ENCODE peak calls at places on chromosomes 11 and 22, in four cellular contexts. J, H, E and T are unnamed samples.

GRCh38 chr11:1832181-1832988 is 2.4 kb upstream of the SYT8 start:
- DNase-seq in J (no peak), H (peak; percentile 88), E (no peak), T (peak; percentile 53)

GRCh38 chr11:62108017-62108750 is 15.6 kb upstream of the INCENP start:
- DNase-seq in E (no peak), J (peak; percentile 58), H (peak; percentile 46), T (no peak)

GRCh38 chr11:134639586-134640330 is 227.7 kb upstream of the B3GAT1 start:
- DNase-seq in E (no peak), J (peak; percentile 18), H (no peak), T (no peak)

GRCh38 chr11:48088682-48089050 is 108.3 kb downstream of the PTPRJ start:
- DNase-seq in E (no peak), H (no peak), J (no peak), T (no peak)

GRCh38 chr11:69238562-69239319 is 55.2 kb upstream of the MYEOV start:
- DNase-seq in E (no peak), H (no peak), J (no peak), T (no peak)

GRCh38 chr11:114166897-114167323 is 107.4 kb downstream of the ZBTB16 start:
- DNase-seq in E (no peak), H (no peak), J (peak; percentile 85), T (no peak)

GRCh38 chr11:5508605-5509004 is 1.2 kb downstream of the UBQLN3 start:
- DNase-seq in H (no peak), E (no peak), J (no peak), T (no peak)

GRCh38 chr11:102111787-102112653 is 1.8 kb downstream of the YAP1 start:
- DNase-seq in H (no peak), J (peak; percentile 96), E (no peak), T (no peak)

GRCh38 chr11:43486141-43486540 is 127.4 kb downstream of the TTC17 start:
- DNase-seq in J (no peak), E (no peak), H (no peak), T (no peak)

GRCh38 chr22:45930324-45930723 is 46.6 kb downstream of the WNT7B start:
- DNase-seq in H (peak; percentile 46), E (no peak), J (no peak), T (no peak)

GRCh38 chr22:50660306-50660705 is 12.3 kb upstream of the SHANK3 start:
- DNase-seq in J (no peak), E (no peak), H (no peak), T (no peak)

GRCh38 chr22:43197271-43197941 is 10.5 kb upstream of the TTLL12 start:
- DNase-seq in J (no peak), E (peak; percentile 77), H (no peak), T (no peak)

GRCh38 chr11:120547871-120548681 is 36.5 kb downstream of the GRIK4 start:
- DNase-seq in E (peak; percentile 95), H (no peak), J (peak; percentile 81), T (peak; percentile 65)
- TF ChIP-seq CTCF in E (peak; percentile 50), H (no peak), J (no peak), T (no peak)

GRCh38 chr11:398826-399225 is 4.8 kb downstream of the PKP3 start:
- DNase-seq in J (no peak), E (no peak), H (no peak), T (no peak)
- TF ChIP-seq CTCF in J (no peak), E (no peak), H (no peak), T (no peak)

DNA sequence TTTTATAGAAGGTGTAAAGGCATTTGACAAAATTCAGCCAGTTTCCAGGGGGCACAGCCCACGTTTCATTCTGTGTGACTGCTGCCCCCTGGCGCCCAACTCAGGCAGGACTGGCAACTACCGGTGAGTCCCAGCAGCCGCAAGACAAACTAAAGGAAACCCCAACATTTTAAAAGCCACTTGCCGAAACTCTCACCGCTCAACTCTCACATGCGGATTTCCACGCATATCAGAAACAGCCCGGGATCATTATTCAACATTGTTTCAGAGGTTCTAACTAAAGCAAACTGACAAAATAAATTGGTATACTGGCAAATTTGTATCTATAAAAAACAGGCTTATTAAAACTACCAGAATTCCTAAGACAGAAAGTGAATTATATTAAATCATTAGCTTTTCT is 48.2 kb downstream of the MORC2 start:
- DNase-seq in J (peak; percentile 33), H (peak; percentile 93), E (no peak), T (peak; percentile 90)
- TF ChIP-seq CTCF in J (peak; percentile 83), H (peak; percentile 90), E (peak; percentile 98), T (peak; percentile 95)

GRCh38 chr11:35856259-35856658 is 87.6 kb upstream of the LDLRAD3 start:
- DNase-seq in J (no peak), E (no peak), H (no peak), T (no peak)
- TF ChIP-seq CTCF in J (no peak), E (no peak), H (no peak), T (no peak)

GRCh38 chr11:57491371-57492061 is 24.0 kb downstream of the SLC43A1 start:
- DNase-seq in E (peak; percentile 70), J (no peak), H (peak; percentile 54), T (peak; percentile 69)
- TF ChIP-seq CTCF in E (peak; percentile 74), J (peak; percentile 66), H (peak; percentile 56), T (peak; percentile 68)

GRCh38 chr11:10771457-10771856 is 20.4 kb downstream of the CTR9 start:
- DNase-seq in J (no peak), E (no peak), H (no peak), T (no peak)

GRCh38 chr11:10770626-10771254 is 19.7 kb downstream of the CTR9 start:
- DNase-seq in H (peak; percentile 57), J (peak; percentile 55), E (no peak), T (peak; percentile 71)
- TF ChIP-seq CTCF in H (peak; percentile 66), J (peak; percentile 77), E (peak; percentile 85), T (peak; percentile 48)

GRCh38 chr11:56843816-56844215 is 95.3 kb upstream of the OR9G4 start:
- DNase-seq in H (no peak), E (no peak), J (peak; percentile 47), T (no peak)

GRCh38 chr11:56848105-56848809 is 99.8 kb upstream of the OR9G4 start:
- DNase-seq in E (no peak), J (no peak), H (no peak), T (no peak)

GRCh38 chr11:56845121-56845732 is 96.7 kb upstream of the OR9G4 start:
- DNase-seq in E (no peak), H (no peak), J (no peak), T (no peak)

GRCh38 chr11:56849250-56849649 is 100.8 kb upstream of the OR9G4 start:
- DNase-seq in E (no peak), H (no peak), J (peak; percentile 86), T (no peak)

DNA sequence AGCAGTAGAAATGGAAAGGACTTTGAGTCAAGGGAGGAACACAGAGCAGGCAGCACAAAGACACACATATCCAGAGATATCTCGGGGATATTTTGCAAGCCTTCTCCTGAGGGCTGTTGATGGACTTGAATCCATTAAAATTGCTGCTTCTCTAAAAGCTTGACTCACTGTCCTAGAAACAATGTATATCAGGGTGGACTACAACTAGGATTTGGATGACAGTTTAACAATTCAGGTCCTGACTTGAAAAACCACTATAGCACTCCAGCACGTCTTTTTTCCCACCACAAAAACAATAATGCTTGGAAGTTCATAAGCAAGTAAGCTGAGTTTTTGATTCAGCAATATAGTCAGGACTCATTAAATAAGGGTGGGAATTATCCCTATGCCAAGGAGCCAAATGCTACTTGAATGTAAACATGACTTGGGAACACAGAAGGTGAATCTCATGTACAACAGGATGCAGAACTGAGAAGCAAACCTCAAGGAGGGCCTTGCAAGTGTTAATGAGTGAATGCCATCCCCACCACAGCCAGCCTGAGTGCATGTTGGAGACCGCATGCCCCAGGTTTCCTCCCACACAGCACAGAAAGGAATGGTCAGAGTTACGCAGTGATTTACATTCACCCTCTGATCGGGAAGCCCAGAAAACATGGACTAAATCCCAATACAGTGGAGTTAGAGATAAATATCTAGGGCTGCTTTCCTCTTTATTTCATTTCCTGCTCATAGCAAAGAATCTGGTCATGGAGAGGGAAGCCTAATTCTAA is 98.3 kb upstream of the OR9G4 start:
- DNase-seq in E (no peak), H (peak; percentile 50), J (peak; percentile 60), T (no peak)
- TF ChIP-seq CTCF in E (no peak), H (no peak), J (no peak), T (no peak)

DNA sequence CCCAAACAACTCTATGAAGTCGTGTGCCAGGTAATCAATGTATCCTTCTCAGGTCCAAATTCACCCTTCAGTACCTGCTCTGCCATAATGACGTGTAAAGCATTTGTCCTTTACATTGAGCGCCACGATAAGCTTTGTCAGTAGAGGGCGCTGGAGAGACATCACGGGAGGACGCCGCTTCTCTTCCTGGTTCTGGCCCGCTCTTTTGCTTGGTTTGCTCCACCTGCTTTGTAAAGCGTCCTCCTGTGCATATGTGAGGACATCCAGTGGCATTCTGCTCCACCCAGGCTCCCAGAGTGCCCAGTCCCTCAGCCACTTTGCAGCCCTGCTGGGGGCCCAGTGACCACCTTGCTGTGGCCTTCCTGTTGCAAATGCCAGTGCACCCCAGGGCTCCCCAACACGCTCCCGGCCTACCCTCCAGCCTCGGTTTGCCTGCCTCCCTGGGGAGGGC is 61.1 kb downstream of the WT1 start:
- DNase-seq in J (no peak), E (no peak), H (peak; percentile 43), T (peak; percentile 61)
- TF ChIP-seq CTCF in J (peak; percentile 14), E (peak; percentile 62), H (peak; percentile 48), T (peak; percentile 64)